ENCODE peak calls at places on chromosome 9, in eight cellular contexts. S, N, O, W, J, V, T and Y are unnamed samples.

GRCh38 chr9:81605154-81605670 is 84.1 kb downstream of the TLE1 start:
- DNase-seq in S (no peak), N (no peak), O (no peak), W (no peak), J (no peak), V (no peak), T (no peak), Y (no peak)

GRCh38 chr9:94867842-94868312 is 141.4 kb downstream of the AOPEP start:
- DNase-seq in S (no peak), N (no peak), O (peak), W (no peak), J (no peak), V (peak), T (no peak), Y (no peak)

GRCh38 chr9:90103771-90104170 is 499.0 kb downstream of the GADD45G start:
- DNase-seq in S (no peak), N (no peak), O (no peak), W (no peak), J (no peak), V (no peak), T (no peak), Y (no peak)

GRCh38 chr9:117826837-117827236 is 122.6 kb downstream of the TLR4 start:
- DNase-seq in S (no peak), N (no peak), O (no peak), W (no peak), J (no peak), V (no peak), T (no peak), Y (no peak)

GRCh38 chr9:123321874-123322770 is 33.9 kb upstream of the CRB2 start:
- DNase-seq in S (no peak), N (no peak), O (no peak), W (no peak), J (no peak), V (no peak), T (no peak), Y (no peak)

GRCh38 chr9:90441814-90442213 is 200.8 kb downstream of the DIRAS2 start:
- DNase-seq in S (no peak), N (no peak), O (peak), W (no peak), J (no peak), V (no peak), T (no peak), Y (no peak)

GRCh38 chr9:136726631-136727191 is 14.3 kb downstream of the DIPK1B start:
- DNase-seq in S (no peak), N (peak), O (no peak), W (peak), J (peak), V (no peak), T (no peak), Y (no peak)

GRCh38 chr9:23172979-23173637 is 652.9 kb downstream of the ELAVL2 start:
- DNase-seq in S (no peak), N (no peak), O (no peak), W (no peak), J (no peak), V (no peak), T (no peak), Y (no peak)

GRCh38 chr9:88183798-88184495 is 45.7 kb upstream of the SPATA31C2 start:
- DNase-seq in S (no peak), N (no peak), O (no peak), W (no peak), J (no peak), V (no peak), T (no peak), Y (no peak)

GRCh38 chr9:124137944-124138335 is 119.8 kb upstream of the NEK6 start:
- DNase-seq in S (no peak), N (no peak), O (no peak), W (no peak), J (no peak), V (no peak), T (no peak), Y (no peak)

GRCh38 chr9:2461886-2462285 is 159.7 kb upstream of the VLDLR start:
- DNase-seq in S (no peak), N (no peak), O (no peak), W (no peak), J (no peak), V (no peak), T (no peak), Y (no peak)

GRCh38 chr9:84858373-84858772 is 188.8 kb downstream of the NTRK2 start:
- DNase-seq in S (no peak), N (no peak), O (no peak), W (no peak), J (no peak), V (no peak), T (no peak), Y (no peak)

GRCh38 chr9:129989362-129989708 is 53.7 kb downstream of the FNBP1 start:
- DNase-seq in S (no peak), N (no peak), O (no peak), W (no peak), J (no peak), V (no peak), T (no peak), Y (no peak)

GRCh38 chr9:130728721-130729120 is 35.1 kb downstream of the EXOSC2 start:
- DNase-seq in S (no peak), N (no peak), O (no peak), W (no peak), J (no peak), V (no peak), T (no peak), Y (no peak)